ENCODE peak calls at places on chromosomes 3 and 15, in nine cellular contexts. One of them, this sample, is unnamed.

GRCh38 chr15:41954036-41954435 is 18.3 kb downstream of the EHD4 start:
- DNase-seq in NB4: no peak
- DNase-seq in astrocyte of the cerebellum: no peak
- DNase-seq in H9: no peak
- DNase-seq in choroid plexus epithelial cell: no peak
- DNase-seq in gastrocnemius medialis: no peak
- DNase-seq in CD14-positive monocyte: no peak
- DNase-seq in SK-N-SH: no peak
- DNase-seq in HCT116: no peak
- DNase-seq in this sample: no peak

GRCh38 chr3:187922704-187923393 is 177.6 kb upstream of the BCL6 start:
- DNase-seq in astrocyte of the cerebellum: no peak
- DNase-seq in SK-N-SH: no peak
- DNase-seq in CD14-positive monocyte: no peak
- DNase-seq in NB4: no peak
- DNase-seq in HCT116: no peak
- DNase-seq in gastrocnemius medialis: no peak
- DNase-seq in H9: no peak
- DNase-seq in choroid plexus epithelial cell: peak
- DNase-seq in this sample: peak

GRCh38 chr3:180116658-180117057 is 79.9 kb upstream of the PEX5L start:
- DNase-seq in SK-N-SH: no peak
- DNase-seq in HCT116: no peak
- DNase-seq in choroid plexus epithelial cell: no peak
- DNase-seq in gastrocnemius medialis: no peak
- DNase-seq in H9: no peak
- DNase-seq in astrocyte of the cerebellum: no peak
- DNase-seq in CD14-positive monocyte: no peak
- DNase-seq in NB4: no peak
- DNase-seq in this sample: no peak

GRCh38 chr15:33874156-33874555 is 94.1 kb upstream of the CHRM5 start:
- DNase-seq in CD14-positive monocyte: no peak
- DNase-seq in H9: no peak
- DNase-seq in SK-N-SH: no peak
- DNase-seq in choroid plexus epithelial cell: no peak
- DNase-seq in gastrocnemius medialis: no peak
- DNase-seq in NB4: no peak
- DNase-seq in HCT116: no peak
- DNase-seq in astrocyte of the cerebellum: no peak
- DNase-seq in this sample: no peak

GRCh38 chr15:42038401-42038800 is 17.6 kb upstream of the PLA2G4E start:
- DNase-seq in SK-N-SH: no peak
- DNase-seq in CD14-positive monocyte: no peak
- DNase-seq in NB4: no peak
- DNase-seq in gastrocnemius medialis: no peak
- DNase-seq in choroid plexus epithelial cell: no peak
- DNase-seq in H9: no peak
- DNase-seq in astrocyte of the cerebellum: no peak
- DNase-seq in HCT116: no peak
- DNase-seq in this sample: no peak

GRCh38 chr15:68852466-68852865 is 31.8 kb upstream of the ANP32A start:
- DNase-seq in NB4: no peak
- DNase-seq in astrocyte of the cerebellum: no peak
- DNase-seq in SK-N-SH: no peak
- DNase-seq in CD14-positive monocyte: no peak
- DNase-seq in HCT116: no peak
- DNase-seq in choroid plexus epithelial cell: no peak
- DNase-seq in H9: no peak
- DNase-seq in gastrocnemius medialis: no peak
- DNase-seq in this sample: no peak

GRCh38 chr3:170323371-170323770 is 34.1 kb upstream of the SKIL start:
- DNase-seq in astrocyte of the cerebellum: peak
- DNase-seq in choroid plexus epithelial cell: peak
- DNase-seq in CD14-positive monocyte: no peak
- DNase-seq in HCT116: no peak
- DNase-seq in gastrocnemius medialis: no peak
- DNase-seq in H9: no peak
- DNase-seq in SK-N-SH: no peak
- DNase-seq in NB4: no peak
- DNase-seq in this sample: no peak

GRCh38 chr3:108021533-108021932 is 69.3 kb downstream of the CD47 start:
- DNase-seq in NB4: no peak
- DNase-seq in CD14-positive monocyte: no peak
- DNase-seq in choroid plexus epithelial cell: no peak
- DNase-seq in H9: no peak
- DNase-seq in astrocyte of the cerebellum: no peak
- DNase-seq in HCT116: no peak
- DNase-seq in gastrocnemius medialis: no peak
- DNase-seq in SK-N-SH: no peak
- DNase-seq in this sample: no peak

GRCh38 chr3:154886437-154886836 is 193.7 kb upstream of the MME start:
- DNase-seq in H9: no peak
- DNase-seq in HCT116: no peak
- DNase-seq in SK-N-SH: peak
- DNase-seq in NB4: no peak
- DNase-seq in astrocyte of the cerebellum: peak
- DNase-seq in choroid plexus epithelial cell: peak
- DNase-seq in CD14-positive monocyte: no peak
- DNase-seq in gastrocnemius medialis: no peak
- DNase-seq in this sample: peak

GRCh38 chr3:108406661-108407206 is 103.7 kb downstream of the MYH15 start:
- DNase-seq in HCT116: peak
- DNase-seq in CD14-positive monocyte: no peak
- DNase-seq in gastrocnemius medialis: no peak
- DNase-seq in NB4: peak
- DNase-seq in SK-N-SH: peak
- DNase-seq in H9: no peak
- DNase-seq in astrocyte of the cerebellum: no peak
- DNase-seq in choroid plexus epithelial cell: peak
- DNase-seq in this sample: peak

GRCh38 chr15:60344987-60345386 is 52.8 kb downstream of the ANXA2 start:
- DNase-seq in choroid plexus epithelial cell: peak
- DNase-seq in astrocyte of the cerebellum: no peak
- DNase-seq in gastrocnemius medialis: no peak
- DNase-seq in H9: no peak
- DNase-seq in CD14-positive monocyte: no peak
- DNase-seq in SK-N-SH: no peak
- DNase-seq in NB4: no peak
- DNase-seq in HCT116: no peak
- DNase-seq in this sample: no peak

GRCh38 chr3:10389995-10390394 is 69.1 kb upstream of the SEC13 start:
- DNase-seq in NB4: peak
- DNase-seq in H9: no peak
- DNase-seq in astrocyte of the cerebellum: no peak
- DNase-seq in gastrocnemius medialis: no peak
- DNase-seq in SK-N-SH: no peak
- DNase-seq in CD14-positive monocyte: peak
- DNase-seq in HCT116: no peak
- DNase-seq in choroid plexus epithelial cell: no peak
- DNase-seq in this sample: no peak

GRCh38 chr3:135271562-135272290 is 476.7 kb downstream of the EPHB1 start:
- DNase-seq in gastrocnemius medialis: no peak
- DNase-seq in H9: no peak
- DNase-seq in NB4: no peak
- DNase-seq in SK-N-SH: no peak
- DNase-seq in choroid plexus epithelial cell: no peak
- DNase-seq in astrocyte of the cerebellum: no peak
- DNase-seq in HCT116: no peak
- DNase-seq in CD14-positive monocyte: no peak
- DNase-seq in this sample: no peak

GRCh38 chr15:45456212-45457106 is 66.1 kb downstream of the SLC30A4 start:
- DNase-seq in CD14-positive monocyte: peak
- DNase-seq in astrocyte of the cerebellum: peak
- DNase-seq in choroid plexus epithelial cell: peak
- DNase-seq in SK-N-SH: peak
- DNase-seq in gastrocnemius medialis: no peak
- DNase-seq in NB4: peak
- DNase-seq in HCT116: peak
- DNase-seq in H9: no peak
- DNase-seq in this sample: peak

GRCh38 chr15:98154863-98155262 is 194.4 kb downstream of the ARRDC4 start:
- DNase-seq in astrocyte of the cerebellum: peak
- DNase-seq in NB4: no peak
- DNase-seq in H9: no peak
- DNase-seq in CD14-positive monocyte: no peak
- DNase-seq in SK-N-SH: no peak
- DNase-seq in HCT116: no peak
- DNase-seq in choroid plexus epithelial cell: peak
- DNase-seq in gastrocnemius medialis: no peak
- DNase-seq in this sample: peak

GRCh38 chr3:46693897-46694235 is 387 bp upstream of the ALS2CL start:
- DNase-seq in SK-N-SH: no peak
- DNase-seq in H9: no peak
- DNase-seq in gastrocnemius medialis: no peak
- DNase-seq in NB4: no peak
- DNase-seq in astrocyte of the cerebellum: no peak
- DNase-seq in CD14-positive monocyte: peak
- DNase-seq in HCT116: no peak
- DNase-seq in choroid plexus epithelial cell: no peak
- DNase-seq in this sample: no peak

GRCh38 chr3:129448187-129448895 is 8.3 kb downstream of the IFT122 start:
- DNase-seq in H9: peak
- DNase-seq in gastrocnemius medialis: no peak
- DNase-seq in astrocyte of the cerebellum: no peak
- DNase-seq in choroid plexus epithelial cell: no peak
- DNase-seq in SK-N-SH: no peak
- DNase-seq in NB4: no peak
- DNase-seq in HCT116: no peak
- DNase-seq in CD14-positive monocyte: no peak
- DNase-seq in this sample: no peak

GRCh38 chr3:194587438-194587931 is 45.7 kb downstream of the TMEM44 start:
- DNase-seq in NB4: no peak
- DNase-seq in choroid plexus epithelial cell: peak
- DNase-seq in gastrocnemius medialis: no peak
- DNase-seq in H9: no peak
- DNase-seq in CD14-positive monocyte: peak
- DNase-seq in SK-N-SH: no peak
- DNase-seq in HCT116: no peak
- DNase-seq in astrocyte of the cerebellum: no peak
- DNase-seq in this sample: no peak

GRCh38 chr15:59656935-59657634 is at the start of gene GTF2A2:
- DNase-seq in HCT116: peak
- DNase-seq in choroid plexus epithelial cell: peak
- DNase-seq in CD14-positive monocyte: peak
- DNase-seq in H9: peak
- DNase-seq in NB4: peak
- DNase-seq in gastrocnemius medialis: peak
- DNase-seq in astrocyte of the cerebellum: peak
- DNase-seq in SK-N-SH: peak
- DNase-seq in this sample: peak

GRCh38 chr15:100934735-100935134 is 15.6 kb downstream of the LRRK1 start:
- DNase-seq in CD14-positive monocyte: no peak
- DNase-seq in astrocyte of the cerebellum: no peak
- DNase-seq in NB4: no peak
- DNase-seq in SK-N-SH: no peak
- DNase-seq in choroid plexus epithelial cell: peak
- DNase-seq in HCT116: no peak
- DNase-seq in gastrocnemius medialis: no peak
- DNase-seq in H9: no peak
- DNase-seq in this sample: no peak

GRCh38 chr3:70108072-70108471 is 108.5 kb downstream of the SAMMSON start:
- DNase-seq in choroid plexus epithelial cell: peak
- DNase-seq in HCT116: no peak
- DNase-seq in SK-N-SH: peak
- DNase-seq in CD14-positive monocyte: peak
- DNase-seq in gastrocnemius medialis: no peak
- DNase-seq in H9: peak
- DNase-seq in NB4: peak
- DNase-seq in astrocyte of the cerebellum: no peak
- DNase-seq in this sample: no peak
- TF ChIP-seq CTCF in choroid plexus epithelial cell: peak
- TF ChIP-seq CTCF in HCT116: peak
- TF ChIP-seq CTCF in SK-N-SH: peak
- TF ChIP-seq CTCF in CD14-positive monocyte: peak
- TF ChIP-seq CTCF in gastrocnemius medialis: no peak
- TF ChIP-seq CTCF in H9: peak
- TF ChIP-seq CTCF in NB4: peak
- TF ChIP-seq CTCF in astrocyte of the cerebellum: peak
- TF ChIP-seq CTCF in this sample: peak

GRCh38 chr15:90650117-90650955 is 66.8 kb upstream of the BLM start:
- DNase-seq in HCT116: no peak
- DNase-seq in SK-N-SH: no peak
- DNase-seq in H9: no peak
- DNase-seq in NB4: peak
- DNase-seq in gastrocnemius medialis: no peak
- DNase-seq in CD14-positive monocyte: no peak
- DNase-seq in astrocyte of the cerebellum: no peak
- DNase-seq in choroid plexus epithelial cell: no peak
- DNase-seq in this sample: no peak
- TF ChIP-seq CTCF in HCT116: no peak
- TF ChIP-seq CTCF in SK-N-SH: no peak
- TF ChIP-seq CTCF in H9: no peak
- TF ChIP-seq CTCF in NB4: no peak
- TF ChIP-seq CTCF in gastrocnemius medialis: no peak
- TF ChIP-seq CTCF in CD14-positive monocyte: no peak
- TF ChIP-seq CTCF in astrocyte of the cerebellum: no peak
- TF ChIP-seq CTCF in choroid plexus epithelial cell: no peak
- TF ChIP-seq CTCF in this sample: no peak

GRCh38 chr3:102235679-102236078 is 199.1 kb upstream of the ZPLD1 start:
- DNase-seq in NB4: peak
- DNase-seq in astrocyte of the cerebellum: no peak
- DNase-seq in choroid plexus epithelial cell: peak
- DNase-seq in CD14-positive monocyte: no peak
- DNase-seq in SK-N-SH: no peak
- DNase-seq in HCT116: no peak
- DNase-seq in gastrocnemius medialis: no peak
- DNase-seq in H9: peak
- DNase-seq in this sample: no peak
- TF ChIP-seq CTCF in NB4: peak
- TF ChIP-seq CTCF in astrocyte of the cerebellum: peak
- TF ChIP-seq CTCF in choroid plexus epithelial cell: peak
- TF ChIP-seq CTCF in CD14-positive monocyte: no peak
- TF ChIP-seq CTCF in SK-N-SH: peak
- TF ChIP-seq CTCF in HCT116: peak
- TF ChIP-seq CTCF in gastrocnemius medialis: no peak
- TF ChIP-seq CTCF in H9: peak
- TF ChIP-seq CTCF in this sample: peak

DNA sequence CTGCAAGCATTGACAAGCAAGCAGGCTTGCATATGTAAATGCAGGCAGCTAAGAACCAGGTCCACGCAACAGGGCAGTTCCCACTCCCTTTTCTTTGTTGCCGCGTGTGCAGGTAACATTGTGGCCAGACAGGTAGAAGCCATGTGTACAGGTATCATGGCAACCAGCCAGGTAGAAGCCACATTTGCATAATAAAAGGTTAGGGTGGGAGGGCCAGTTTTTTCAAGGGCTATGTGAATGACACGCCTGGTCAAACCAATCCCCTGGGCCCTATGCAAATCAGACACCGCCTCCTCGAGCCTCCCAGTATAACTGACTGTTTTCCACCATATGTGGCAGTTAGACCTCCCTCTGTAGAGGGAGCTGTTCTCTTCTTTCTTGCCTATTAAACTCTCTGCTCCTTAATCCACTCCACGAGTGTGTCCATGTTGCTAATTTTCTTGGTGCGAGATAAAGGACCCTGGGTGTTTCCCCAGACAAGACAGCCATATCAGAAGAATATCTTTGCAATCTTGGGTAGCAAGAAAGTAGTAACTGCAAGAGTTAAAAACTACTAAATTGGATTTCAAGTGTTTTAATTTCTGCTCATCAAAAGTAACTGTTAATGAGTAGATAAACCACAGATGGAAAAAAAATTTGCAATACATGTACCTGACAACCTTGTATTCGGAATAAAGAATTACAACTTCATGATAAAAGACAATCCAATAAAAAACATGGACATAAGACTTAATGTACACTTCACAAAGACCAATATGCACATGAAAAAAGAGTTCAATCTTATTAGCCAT is 21.8 kb downstream of the PCOLCE2 start:
- DNase-seq in gastrocnemius medialis: no peak
- DNase-seq in CD14-positive monocyte: no peak
- DNase-seq in choroid plexus epithelial cell: peak
- DNase-seq in astrocyte of the cerebellum: no peak
- DNase-seq in H9: peak
- DNase-seq in HCT116: peak
- DNase-seq in SK-N-SH: no peak
- DNase-seq in NB4: peak
- DNase-seq in this sample: no peak
- TF ChIP-seq CTCF in gastrocnemius medialis: no peak
- TF ChIP-seq CTCF in CD14-positive monocyte: no peak
- TF ChIP-seq CTCF in choroid plexus epithelial cell: peak
- TF ChIP-seq CTCF in astrocyte of the cerebellum: no peak
- TF ChIP-seq CTCF in H9: peak
- TF ChIP-seq CTCF in HCT116: peak
- TF ChIP-seq CTCF in SK-N-SH: peak
- TF ChIP-seq CTCF in NB4: no peak
- TF ChIP-seq CTCF in this sample: peak